ENCODE peak calls at places on chromosomes 11 and 22, in six cellular contexts. U, C, N, S, Q and V are unnamed samples.

GRCh38 chr22:39913886-39914285 is 13.0 kb downstream of the GRAP2 start:
- DNase-seq in Q (no peak), C (no peak), S (no peak), U (no peak), N (no peak), V (no peak)

GRCh38 chr11:102111011-102111786 is 952 bp downstream of the YAP1 start:
- DNase-seq in N (peak; percentile 81), Q (peak; percentile 80), C (peak; percentile 93), S (peak; percentile 79), U (peak; percentile 78), V (peak; percentile 95)

GRCh38 chr22:33789690-33790253 is 130.5 kb downstream of the LARGE1 start:
- DNase-seq in U (no peak), C (no peak), N (no peak), S (no peak), Q (no peak), V (no peak)

GRCh38 chr22:44096736-44097135 is 72.6 kb downstream of the PARVB start:
- DNase-seq in N (no peak), S (no peak), C (no peak), U (no peak), Q (no peak), V (no peak)

GRCh38 chr11:84313830-84314359 is 1027.7 kb upstream of the CCDC90B start:
- DNase-seq in N (no peak), U (no peak), C (no peak), Q (no peak), S (no peak), V (no peak)

GRCh38 chr22:30234786-30235470 is 11.6 kb downstream of the LIF start:
- DNase-seq in U (no peak), S (no peak), C (no peak), N (peak; percentile 82), Q (peak; percentile 73), V (no peak)

GRCh38 chr11:67266424-67267187 is at the start of gene GRK2:
- DNase-seq in N (peak; percentile 28), S (no peak), C (peak; percentile 92), Q (peak; percentile 57), U (peak; percentile 71), V (no peak)

GRCh38 chr11:46120361-46120710 is 918 bp downstream of the PHF21A start:
- DNase-seq in U (no peak), C (peak; percentile 87), N (no peak), S (peak; percentile 46), Q (peak; percentile 26), V (peak; percentile 29)

GRCh38 chr11:100863080-100863581 is 176.0 kb downstream of the ARHGAP42 start:
- DNase-seq in S (peak; percentile 47), N (peak; percentile 95), C (no peak), Q (peak; percentile 18), U (no peak), V (no peak)

GRCh38 chr11:64400667-64401066 is 41.7 kb downstream of the RPS6KA4 start:
- DNase-seq in S (no peak), N (no peak), U (no peak), Q (peak; percentile 61), C (no peak), V (no peak)

GRCh38 chr11:65151500-65151899 is 17.2 kb upstream of the SYVN1 start:
- DNase-seq in Q (no peak), S (no peak), C (no peak), U (no peak), N (no peak), V (no peak)

GRCh38 chr11:64684357-64684756 is 38.6 kb downstream of the NRXN2 start:
- DNase-seq in N (no peak), C (no peak), U (no peak), S (no peak), Q (no peak), V (no peak)

GRCh38 chr11:45724145-45724544 is 58.7 kb upstream of the CHST1 start:
- DNase-seq in Q (no peak), N (no peak), C (no peak), S (no peak), U (no peak), V (peak; percentile 49)

GRCh38 chr22:37571258-37571991 is 8.5 kb downstream of the LGALS2 start:
- DNase-seq in C (no peak), N (peak; percentile 26), U (no peak), Q (peak; percentile 59), S (no peak), V (no peak)

GRCh38 chr11:128343870-128344269 is 243.5 kb downstream of the ETS1 start:
- DNase-seq in Q (no peak), S (no peak), N (peak; percentile 41), U (no peak), C (no peak), V (no peak)

GRCh38 chr22:39030705-39031104 is 9.8 kb downstream of the APOBEC3D start:
- DNase-seq in N (no peak), C (no peak), Q (no peak), S (no peak), U (no peak), V (no peak)

GRCh38 chr11:27183672-27184457 is 143.2 kb downstream of the BBOX1 start:
- DNase-seq in U (no peak), Q (peak; percentile 74), N (peak; percentile 72), C (no peak), S (peak; percentile 44), V (peak; percentile 53)

GRCh38 chr11:128664286-128664685 is 29.6 kb upstream of the FLI1 start:
- DNase-seq in Q (no peak), C (no peak), N (no peak), U (no peak), S (no peak), V (no peak)

GRCh38 chr11:104799251-104799650 is 99.0 kb downstream of the CASP12 start:
- DNase-seq in C (no peak), Q (no peak), S (no peak), N (no peak), U (no peak), V (no peak)

GRCh38 chr22:49903322-49904039 is 14.8 kb downstream of the ALG12 start:
- DNase-seq in C (no peak), S (no peak), U (no peak), Q (no peak), N (no peak), V (no peak)

GRCh38 chr22:49904040-49904369 is 14.2 kb downstream of the ALG12 start:
- DNase-seq in U (no peak), N (no peak), Q (no peak), S (no peak), C (peak; percentile 61), V (no peak)

GRCh38 chr22:49899530-49899929 is 18.7 kb downstream of the ALG12 start:
- DNase-seq in N (no peak), S (no peak), Q (no peak), U (no peak), C (no peak), V (no peak)

GRCh38 chr22:49900441-49901230 is 17.6 kb downstream of the ALG12 start:
- DNase-seq in U (no peak), C (no peak), S (no peak), Q (no peak), N (no peak), V (no peak)

DNA sequence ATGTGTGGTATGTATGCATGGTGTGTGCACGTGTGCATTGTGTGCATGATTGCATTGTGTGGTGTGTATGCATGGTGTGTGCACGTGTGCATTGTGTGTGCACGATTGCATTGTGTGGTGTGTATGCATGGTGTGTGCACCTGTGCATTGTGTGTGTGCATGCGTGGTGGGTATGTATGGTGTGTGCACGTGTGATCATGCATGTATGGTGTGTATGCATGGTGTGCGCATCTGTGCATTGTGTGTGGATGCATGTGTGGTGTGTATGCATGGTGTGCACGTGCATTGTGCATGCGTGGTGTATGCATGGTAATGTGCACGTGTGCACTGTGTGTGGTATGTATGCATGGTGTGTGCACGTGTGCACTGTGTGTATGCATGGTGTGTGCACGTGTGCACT is 16.8 kb downstream of the ALG12 start:
- DNase-seq in C (no peak), S (no peak), U (no peak), Q (no peak), N (no peak), V (no peak)
- TF ChIP-seq POLR2A in C (no peak), S (no peak), U (no peak), Q (no peak), N (no peak), V (no peak)

GRCh38 chr11:126267650-126268049 is 1.0 kb downstream of the SRPRA start:
- DNase-seq in C (no peak), Q (peak; percentile 93), N (no peak), S (no peak), U (no peak), V (no peak)

GRCh38 chr11:126268361-126268707 is 361 bp downstream of the SRPRA start:
- DNase-seq in S (no peak), N (no peak), Q (no peak), C (no peak), U (no peak), V (no peak)

GRCh38 chr11:126268708-126269579 is at the start of the genes FOXRED1 and SRPRA:
- DNase-seq in Q (peak; percentile 100), S (peak; percentile 100), N (peak; percentile 99), U (peak; percentile 100), C (peak; percentile 100), V (peak; percentile 99)

GRCh38 chr11:126263489-126263888 is 5.2 kb downstream of the SRPRA start:
- DNase-seq in Q (no peak), N (no peak), S (no peak), U (no peak), C (no peak), V (no peak)

DNA sequence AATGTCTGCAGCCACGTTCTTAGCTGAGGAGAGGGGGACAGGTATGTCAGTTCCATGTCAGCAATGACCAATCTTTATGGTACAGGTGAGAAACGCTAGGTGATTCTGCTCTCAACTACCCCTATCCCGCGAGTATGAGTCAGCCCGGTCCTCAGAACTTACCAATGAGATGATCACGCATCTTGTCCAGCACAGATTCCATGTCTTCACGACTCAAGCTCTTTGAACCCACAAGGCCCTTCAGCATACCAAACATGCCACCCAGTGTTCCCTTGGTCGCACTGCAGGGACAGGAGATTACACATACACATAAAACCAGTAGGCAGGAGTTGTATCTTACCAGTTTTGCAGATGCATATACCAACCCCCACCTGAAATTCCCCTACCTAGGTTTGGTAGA is 2.9 kb downstream of the SRPRA start:
- DNase-seq in S (no peak), C (no peak), Q (no peak), U (no peak), N (peak; percentile 11), V (no peak)
- TF ChIP-seq POLR2A in S (no peak), C (no peak), Q (no peak), U (no peak), N (no peak), V (no peak)

GRCh38 chr11:116558504-116559252 is 214.1 kb downstream of the BUD13 start:
- DNase-seq in U (no peak), Q (no peak), N (peak; percentile 31), S (no peak), C (no peak), V (no peak)
- TF ChIP-seq POLR2A in U (no peak), Q (no peak), N (no peak), S (no peak), C (no peak), V (no peak)

DNA sequence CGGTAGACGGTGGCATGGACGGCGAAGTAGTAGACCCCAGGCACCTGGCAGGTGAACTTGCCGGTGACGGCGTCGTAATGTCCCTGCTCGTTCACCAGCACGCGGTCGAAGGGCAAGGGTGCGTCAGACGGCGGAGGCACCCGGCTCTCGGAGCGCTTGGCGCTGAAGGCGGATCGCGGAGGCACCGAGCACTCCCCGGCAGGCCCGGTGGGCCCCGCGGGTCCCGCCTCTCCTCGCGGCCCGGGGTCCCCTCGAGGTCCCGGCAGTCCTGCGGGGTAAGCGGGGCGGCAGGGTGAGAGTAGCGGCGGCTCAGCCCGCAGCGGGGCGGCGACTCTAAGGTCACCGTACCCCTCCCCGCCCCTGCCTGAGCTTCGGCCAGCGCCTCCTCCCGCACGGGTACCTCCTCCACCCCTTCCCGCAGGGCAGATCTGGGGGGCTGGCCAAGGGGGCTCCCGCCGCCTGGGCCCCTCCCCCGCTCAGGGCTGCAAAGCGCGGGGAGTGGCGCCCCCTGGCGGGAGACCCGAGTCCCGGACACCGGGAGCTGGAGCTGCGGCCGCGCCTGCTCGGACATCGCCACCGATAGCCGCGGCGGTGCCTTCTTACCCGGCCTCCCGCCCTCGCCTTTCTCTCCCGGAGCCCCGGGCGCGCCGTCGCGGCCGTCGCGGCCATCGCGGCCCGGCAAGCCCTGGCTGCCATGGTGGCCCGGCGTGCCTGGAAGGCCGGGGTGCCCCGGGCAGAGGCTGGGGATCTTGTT is 925 bp downstream of the C1QTNF5 start:
- DNase-seq in U (peak; percentile 81), C (peak; percentile 95), S (peak; percentile 85), Q (peak; percentile 79), N (no peak), V (no peak)
- TF ChIP-seq POLR2A in U (peak; percentile 13), C (no peak), S (no peak), Q (no peak), N (no peak), V (no peak)